ENCODE peak calls at places on chromosome 10, in seven cellular contexts. D is NCI-H510A treated with DMSO at 0.1 percent for 48 hours; B is activated T-helper 2 cell treated with anti-CD3 and anti-CD28 coated beads, Interferon-gamma antibody, Interleukin-2, Interleukin-4, amounts not matched to agents 10 μg/mL and 5 μg/mL and 100 μg/mL, durations not matched to agents 14 hours and 24 hours and 36 hours; Q is HEK293T; X is tibial nerve; P is T1000; N is stimulated activated CD4-positive, alpha-beta T cell treated with anti-CD3 and anti-CD28 coated beads, Interleukin-1b, Interleukin-23, amount 100 ng/mL, for 1 hour. M is an unnamed sample.
A peak's percentile ranks its signal among the peaks of the same experiment; 100 is the strongest.

GRCh38 chr10:119025336-119025735 is 4.2 kb upstream of the NANOS1 start:
- DNase-seq in D (no peak), B (no peak), Q (no peak), X (no peak), P (peak; percentile 68), N (no peak), M (no peak)

GRCh38 chr10:25068152-25069058 is 52.0 kb downstream of the THNSL1 start:
- DNase-seq in D (no peak), B (no peak), Q (no peak), X (no peak), P (no peak), N (no peak), M (no peak)

GRCh38 chr10:29788113-29788512 is 153.3 kb upstream of the SVIL start:
- DNase-seq in D (no peak), B (no peak), Q (no peak), X (no peak), P (no peak), N (no peak), M (no peak)

GRCh38 chr10:118342638-118343020 is 505 bp upstream of the FAM204A start:
- DNase-seq in D (no peak), B (no peak), Q (no peak), X (no peak), P (no peak), N (no peak), M (no peak)

GRCh38 chr10:126670886-126671285 is 393 bp upstream of the C10orf90 start:
- DNase-seq in D (no peak), B (no peak), Q (no peak), X (no peak), P (no peak), N (no peak), M (no peak)

GRCh38 chr10:73432646-73433537 is 469 bp downstream of the MSS51 start:
- DNase-seq in D (no peak), B (no peak), Q (no peak), X (no peak), P (no peak), N (no peak), M (no peak)

GRCh38 chr10:95837783-95838182 is 70.0 kb upstream of the CC2D2B start:
- DNase-seq in D (no peak), B (no peak), Q (no peak), X (no peak), P (no peak), N (no peak), M (no peak)

GRCh38 chr10:19917756-19918478 is 101.7 kb downstream of the PLXDC2 start:
- DNase-seq in D (no peak), B (no peak), Q (no peak), X (no peak), P (no peak), N (no peak), M (no peak)

GRCh38 chr10:112374724-112375541 is 1.0 kb downstream of the ACSL5 start:
- DNase-seq in D (no peak), B (no peak), Q (no peak), X (no peak), P (no peak), N (no peak), M (no peak)

GRCh38 chr10:64041989-64042490 is 520.8 kb downstream of the REEP3 start:
- DNase-seq in D (no peak), B (no peak), Q (no peak), X (no peak), P (no peak), N (no peak), M (no peak)

GRCh38 chr10:69089638-69090599 is 2.0 kb downstream of the SRGN start:
- DNase-seq in D (no peak), B (peak; percentile 83), Q (no peak), X (no peak), P (no peak), N (peak; percentile 39), M (no peak)

GRCh38 chr10:72659694-72660093 is 32.2 kb upstream of the MCU start:
- DNase-seq in D (no peak), B (no peak), Q (no peak), X (no peak), P (no peak), N (no peak), M (no peak)

GRCh38 chr10:124093076-124093773 is at the start of gene CHST15:
- DNase-seq in D (peak; percentile 42), B (no peak), Q (peak; percentile 77), X (no peak), P (no peak), N (no peak), M (no peak)

GRCh38 chr10:2882628-2883027 is 184.7 kb upstream of the PFKP start:
- DNase-seq in D (no peak), B (no peak), Q (peak; percentile 59), X (no peak), P (no peak), N (no peak), M (no peak)

GRCh38 chr10:30736685-30737232 is 107.2 kb upstream of the LYZL2 start:
- DNase-seq in D (no peak), B (peak; percentile 32), Q (no peak), X (no peak), P (peak; percentile 85), N (no peak), M (no peak)

GRCh38 chr10:90862908-90863514 is 5.2 kb upstream of the HTR7 start:
- DNase-seq in D (peak; percentile 4), B (no peak), Q (peak; percentile 38), X (no peak), P (peak; percentile 14), N (no peak), M (peak; percentile 16)

GRCh38 chr10:102347236-102347828 is 48.2 kb upstream of the NFKB2 start:
- DNase-seq in D (peak; percentile 61), B (no peak), Q (peak; percentile 62), X (no peak), P (no peak), N (no peak), M (peak; percentile 6)

GRCh38 chr10:31142026-31142425 is 110.4 kb upstream of the ZNF438 start:
- DNase-seq in D (no peak), B (no peak), Q (no peak), X (no peak), P (peak; percentile 12), N (no peak), M (no peak)

GRCh38 chr10:82815680-82816079 is 940.7 kb downstream of the NRG3 start:
- DNase-seq in D (peak; percentile 51), B (no peak), Q (no peak), X (no peak), P (no peak), N (no peak), M (no peak)

GRCh38 chr10:61452655-61453641 is at the start of gene TMEM26:
- DNase-seq in D (peak; percentile 32), B (no peak), Q (no peak), X (no peak), P (no peak), N (no peak), M (no peak)

GRCh38 chr10:102814873-102815661 is 22.1 kb downstream of the CYP17A1 start:
- DNase-seq in D (no peak), B (no peak), Q (no peak), X (peak; percentile 74), P (no peak), N (no peak), M (no peak)

GRCh38 chr10:119655566-119656001 is 4.4 kb downstream of the BAG3 start:
- DNase-seq in D (peak; percentile 70), B (peak; percentile 45), Q (no peak), X (no peak), P (peak; percentile 73), N (no peak), M (no peak)

GRCh38 chr10:51716981-51717380 is 17.6 kb upstream of the CSTF2T start:
- DNase-seq in D (no peak), B (no peak), Q (no peak), X (no peak), P (no peak), N (no peak), M (no peak)

GRCh38 chr10:103564799-103565365 is 71.4 kb downstream of the NEURL1 start:
- DNase-seq in D (peak; percentile 46), B (peak; percentile 23), Q (peak; percentile 84), X (no peak), P (no peak), N (no peak), M (no peak)

GRCh38 chr10:132889091-132889490 is 53.3 kb downstream of the CFAP46 start:
- DNase-seq in D (no peak), B (no peak), Q (no peak), X (no peak), P (no peak), N (no peak), M (no peak)

GRCh38 chr10:19250542-19250941 is 201.9 kb downstream of the MALRD1 start:
- DNase-seq in D (no peak), B (no peak), Q (no peak), X (no peak), P (no peak), N (no peak), M (no peak)

GRCh38 chr10:127195571-127196226 is 692 bp downstream of the INSYN2A start:
- DNase-seq in D (no peak), B (no peak), Q (peak; percentile 15), X (no peak), P (no peak), N (no peak), M (no peak)

GRCh38 chr10:122725768-122726167 is 26.1 kb upstream of the C10orf120 start:
- DNase-seq in D (no peak), B (no peak), Q (no peak), X (no peak), P (no peak), N (no peak), M (no peak)

GRCh38 chr10:73589538-73590126 is 1.5 kb downstream of the USP54 start:
- DNase-seq in D (no peak), B (no peak), Q (no peak), X (no peak), P (no peak), N (no peak), M (no peak)

M was measured in NCI-H1694 treated with DMSO at 0.1 percent for 48 hours.